ENCODE peak calls at places on chromosomes 7 and 10, in eight cellular contexts. One of them, this sample, is unnamed.

GRCh38 chr10:80260295-80261243 is 28.9 kb downstream of the MAT1A start:
- DNase-seq in Daoy: peak
- DNase-seq in caudate nucleus: no peak
- DNase-seq in NCI-H1105 treated with DMSO at 0.1 percent for 48 hours: no peak
- DNase-seq in WTC11: peak
- DNase-seq in HCEC 1CT: no peak
- DNase-seq in foreskin melanocyte: peak
- DNase-seq in CD4-positive, alpha-beta T cell: peak
- DNase-seq in this sample: peak

GRCh38 chr10:33719005-33719703 is 384.7 kb upstream of the NRP1 start:
- DNase-seq in Daoy: no peak
- DNase-seq in caudate nucleus: no peak
- DNase-seq in NCI-H1105 treated with DMSO at 0.1 percent for 48 hours: no peak
- DNase-seq in WTC11: no peak
- DNase-seq in HCEC 1CT: no peak
- DNase-seq in foreskin melanocyte: no peak
- DNase-seq in CD4-positive, alpha-beta T cell: no peak
- DNase-seq in this sample: no peak

GRCh38 chr10:71838264-71839211 is 12.5 kb downstream of the PSAP start:
- DNase-seq in Daoy: peak
- DNase-seq in caudate nucleus: no peak
- DNase-seq in NCI-H1105 treated with DMSO at 0.1 percent for 48 hours: no peak
- DNase-seq in WTC11: no peak
- DNase-seq in HCEC 1CT: peak
- DNase-seq in foreskin melanocyte: no peak
- DNase-seq in CD4-positive, alpha-beta T cell: no peak
- DNase-seq in this sample: no peak

GRCh38 chr7:73338321-73338720 is 10.4 kb downstream of the FKBP6 start:
- DNase-seq in Daoy: no peak
- DNase-seq in caudate nucleus: no peak
- DNase-seq in NCI-H1105 treated with DMSO at 0.1 percent for 48 hours: no peak
- DNase-seq in WTC11: no peak
- DNase-seq in HCEC 1CT: peak
- DNase-seq in foreskin melanocyte: no peak
- DNase-seq in CD4-positive, alpha-beta T cell: no peak
- DNase-seq in this sample: no peak

GRCh38 chr7:27947581-27948278 is 207.8 kb downstream of the TAX1BP1 start:
- DNase-seq in Daoy: peak
- DNase-seq in caudate nucleus: no peak
- DNase-seq in NCI-H1105 treated with DMSO at 0.1 percent for 48 hours: no peak
- DNase-seq in WTC11: no peak
- DNase-seq in HCEC 1CT: no peak
- DNase-seq in foreskin melanocyte: no peak
- DNase-seq in CD4-positive, alpha-beta T cell: no peak
- DNase-seq in this sample: no peak

GRCh38 chr7:105580022-105580740 is 1.1 kb downstream of the EFCAB10 start:
- DNase-seq in Daoy: peak
- DNase-seq in caudate nucleus: peak
- DNase-seq in NCI-H1105 treated with DMSO at 0.1 percent for 48 hours: no peak
- DNase-seq in WTC11: no peak
- DNase-seq in HCEC 1CT: no peak
- DNase-seq in foreskin melanocyte: no peak
- DNase-seq in CD4-positive, alpha-beta T cell: no peak
- DNase-seq in this sample: no peak

GRCh38 chr10:1156921-1157614 is 100.9 kb downstream of the WDR37 start:
- DNase-seq in Daoy: no peak
- DNase-seq in caudate nucleus: no peak
- DNase-seq in NCI-H1105 treated with DMSO at 0.1 percent for 48 hours: no peak
- DNase-seq in WTC11: no peak
- DNase-seq in HCEC 1CT: no peak
- DNase-seq in foreskin melanocyte: no peak
- DNase-seq in CD4-positive, alpha-beta T cell: no peak
- DNase-seq in this sample: no peak

GRCh38 chr10:13100349-13101294 is 659 bp downstream of the OPTN start:
- DNase-seq in Daoy: peak
- DNase-seq in caudate nucleus: peak
- DNase-seq in NCI-H1105 treated with DMSO at 0.1 percent for 48 hours: no peak
- DNase-seq in WTC11: peak
- DNase-seq in HCEC 1CT: peak
- DNase-seq in foreskin melanocyte: no peak
- DNase-seq in CD4-positive, alpha-beta T cell: no peak
- DNase-seq in this sample: no peak

GRCh38 chr7:12638851-12639467 is 48.5 kb upstream of the ARL4A start:
- DNase-seq in Daoy: no peak
- DNase-seq in caudate nucleus: no peak
- DNase-seq in NCI-H1105 treated with DMSO at 0.1 percent for 48 hours: peak
- DNase-seq in WTC11: no peak
- DNase-seq in HCEC 1CT: peak
- DNase-seq in foreskin melanocyte: peak
- DNase-seq in CD4-positive, alpha-beta T cell: no peak
- DNase-seq in this sample: no peak

GRCh38 chr7:5396542-5396941 is 27.1 kb downstream of the TNRC18 start:
- DNase-seq in Daoy: peak
- DNase-seq in caudate nucleus: no peak
- DNase-seq in NCI-H1105 treated with DMSO at 0.1 percent for 48 hours: no peak
- DNase-seq in WTC11: no peak
- DNase-seq in HCEC 1CT: no peak
- DNase-seq in foreskin melanocyte: no peak
- DNase-seq in CD4-positive, alpha-beta T cell: peak
- DNase-seq in this sample: peak

GRCh38 chr10:97048649-97049427 is 136.9 kb downstream of the SLIT1 start:
- DNase-seq in Daoy: no peak
- DNase-seq in caudate nucleus: no peak
- DNase-seq in NCI-H1105 treated with DMSO at 0.1 percent for 48 hours: peak
- DNase-seq in WTC11: no peak
- DNase-seq in HCEC 1CT: no peak
- DNase-seq in foreskin melanocyte: no peak
- DNase-seq in CD4-positive, alpha-beta T cell: no peak
- DNase-seq in this sample: no peak